ENCODE peak calls at places on chromosomes 4 and X, in seven cellular contexts. U is mammary epithelial cell; Q is body of pancreas; E is cardiac muscle cell; Y is CD4-positive, CD25-positive, alpha-beta regulatory T cell; Z is GM23248; W is heart left ventricle. T is an unnamed sample. For H3K36me3 and H3K27me3, the result is how much of the 10 kb centered on the place peaks cover.

GRCh38 chr4:42568610-42569207 is 88.2 kb downstream of the ATP8A1 start:
- DNase-seq in W (peak), Z (peak), Y (peak), U (peak), Q (peak), E (peak), T (peak)

GRCh38 chrX:31499120-31499519 is 427.3 kb upstream of the FTHL17 start:
- DNase-seq in Q (no peak), Y (no peak), U (peak), E (no peak), W (no peak), Z (peak), T (no peak)

GRCh38 chrX:119753639-119754257 is 4.6 kb upstream of the SOWAHD start:
- DNase-seq in Z (peak), U (no peak), Q (no peak), W (no peak), Y (peak), E (peak), T (peak)

GRCh38 chr4:173039617-173040176 is 128.9 kb upstream of the GALNT7 start:
- DNase-seq in Y (no peak), Z (no peak), E (no peak), U (no peak), Q (no peak), W (no peak), T (no peak)

GRCh38 chr4:90443231-90443630 is 316.0 kb downstream of the CCSER1 start:
- DNase-seq in U (peak), E (no peak), Q (no peak), W (no peak), Y (no peak), Z (no peak), T (no peak)

GRCh38 chrX:44873415-44874270 is 655 bp downstream of the KDM6A start:
- DNase-seq in Q (peak), E (peak), U (peak), W (peak), Z (peak), Y (peak), T (peak)

GRCh38 chr4:56937262-56937661 is 29.6 kb downstream of the REST start:
- DNase-seq in Y (no peak), Q (no peak), U (peak), E (no peak), Z (peak), W (no peak), T (peak)

GRCh38 chrX:77640702-77641101 is 145.3 kb downstream of the ATRX start:
- DNase-seq in Z (no peak), Q (no peak), E (no peak), W (no peak), Y (no peak), U (no peak), T (peak)

GRCh38 chr4:66906314-66906713 is 639.0 kb downstream of the CENPC start:
- DNase-seq in Q (no peak), E (peak), W (no peak), Y (no peak), Z (no peak), U (no peak), T (no peak)

GRCh38 chr4:825063-825968 is 613 bp downstream of the CPLX1 start:
- DNase-seq in Y (peak), E (peak), Z (peak), U (no peak), Q (no peak), W (no peak), T (peak)

GRCh38 chr4:146545102-146545501 is 23.4 kb upstream of the SLC10A7 start:
- DNase-seq in U (peak), Z (peak), E (peak), W (no peak), Y (no peak), Q (no peak), T (no peak)

GRCh38 chrX:136768469-136769084 is 12.2 kb downstream of the ARHGEF6 start:
- DNase-seq in U (peak), W (peak), Y (no peak), Z (peak), E (no peak), Q (peak), T (peak)

GRCh38 chr4:20266215-20267082 is 14.7 kb downstream of the SLIT2 start:
- DNase-seq in W (no peak), Z (peak), U (no peak), E (no peak), Q (no peak), Y (no peak), T (peak)

GRCh38 chr4:142703694-142704309 is 142.3 kb downstream of the INPP4B start:
- DNase-seq in E (no peak), Z (no peak), U (peak), W (no peak), Y (peak), Q (no peak), T (no peak)

GRCh38 chr4:182730791-182731190 is 186.4 kb downstream of the DCTD start:
- DNase-seq in W (no peak), U (no peak), Q (no peak), E (no peak), Z (no peak), Y (no peak), T (no peak)

GRCh38 chr4:77930154-77930553 is 67.5 kb downstream of the MRPL1 start:
- DNase-seq in E (no peak), Y (no peak), W (no peak), U (no peak), Q (no peak), Z (no peak), T (no peak)

GRCh38 chr4:151850751-151851150 is 89.9 kb upstream of the GATB start:
- DNase-seq in W (no peak), U (peak), E (no peak), Z (peak), Q (no peak), Y (no peak), T (no peak)

GRCh38 chrX:69024931-69025330 is 140.3 kb downstream of the PJA1 start:
- DNase-seq in W (peak), E (peak), U (peak), Q (peak), Y (no peak), Z (peak), T (peak)

GRCh38 chr4:156390599-156391296 is 437.1 kb upstream of the CTSO start:
- DNase-seq in E (no peak), Y (no peak), W (no peak), U (no peak), Q (no peak), Z (peak), T (no peak)

GRCh38 chr4:129578336-129578735 is 482.4 kb downstream of the C4orf33 start:
- DNase-seq in Z (no peak), W (no peak), Q (no peak), Y (no peak), U (no peak), E (no peak), T (no peak)

GRCh38 chr4:75555294-75556164 is at the start of gene ODAPH:
- DNase-seq in E (no peak), Q (no peak), Z (peak), Y (no peak), W (no peak), U (peak), T (peak)

GRCh38 chr4:147782087-147782781 is 50.3 kb downstream of the ARHGAP10 start:
- DNase-seq in U (no peak), Q (no peak), Y (no peak), E (no peak), W (no peak), Z (peak), T (no peak)

GRCh38 chr4:148831945-148832344 is 389.7 kb upstream of the NR3C2 start:
- DNase-seq in W (no peak), Q (no peak), Y (no peak), Z (peak), U (peak), E (no peak), T (peak)

GRCh38 chr4:38693531-38693930 is 29.5 kb downstream of the KLF3 start:
- DNase-seq in W (no peak), Z (no peak), Q (no peak), U (no peak), E (no peak), Y (no peak), T (no peak)
- H3K36me3 ChIP-seq in W (half or more), Z (half or more), Q (half or more), U (half or more), E (under half), Y (half or more), T (half or more)

GRCh38 chrX:100647739-100648138 is 3.7 kb downstream of the SRPX2 start:
- DNase-seq in Y (no peak), E (no peak), W (no peak), Q (no peak), Z (peak), U (no peak), T (peak)
- H3K27me3 ChIP-seq in Y (under half), E (under half), W (under half), Q (under half), Z (under half), U (under half), T (under half)

GRCh38 chr4:39302901-39303300 is 63.3 kb downstream of the RFC1 start:
- DNase-seq in Z (no peak), U (no peak), E (no peak), Y (no peak), Q (no peak), W (no peak), T (no peak)

GRCh38 chr4:39304651-39305050 is 61.5 kb downstream of the RFC1 start:
- DNase-seq in Q (no peak), Z (no peak), Y (no peak), E (no peak), U (no peak), W (no peak), T (no peak)

GRCh38 chr4:39305902-39306677 is 60.1 kb downstream of the RFC1 start:
- DNase-seq in W (no peak), Q (peak), E (no peak), U (no peak), Y (no peak), Z (no peak), T (no peak)

GRCh38 chr4:39308576-39308975 is 57.6 kb downstream of the RFC1 start:
- DNase-seq in Y (no peak), Z (no peak), W (peak), E (no peak), Q (no peak), U (no peak), T (no peak)

GRCh38 chr4:39303871-39304270 is 62.3 kb downstream of the RFC1 start:
- DNase-seq in Z (no peak), U (no peak), Y (no peak), Q (no peak), W (no peak), E (no peak), T (no peak)
- H3K36me3 ChIP-seq in Z (under half), U (under half), Y (half or more), Q (under half), W (half or more), E (half or more), T (under half)

DNA sequence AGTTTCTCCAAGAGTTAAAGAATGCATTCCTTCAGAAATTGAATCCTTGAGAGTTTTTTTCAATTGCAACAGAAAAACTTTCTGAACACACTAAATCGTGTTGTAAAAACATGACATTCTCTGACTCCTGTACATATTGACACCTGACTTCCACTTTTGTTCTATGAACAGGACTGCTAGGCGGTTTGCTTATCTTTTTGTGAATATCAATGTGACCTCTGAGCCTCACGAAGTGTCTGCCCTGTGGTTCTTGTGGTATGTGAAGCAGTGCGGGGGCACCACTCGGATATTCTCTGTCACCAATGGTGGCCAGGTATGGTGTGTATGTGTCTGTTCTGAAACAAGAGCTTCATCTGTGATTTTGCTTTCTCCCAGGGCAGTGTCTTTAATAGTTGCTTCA is 71.9 kb downstream of the MAOA start:
- DNase-seq in Q (no peak), Y (no peak), U (no peak), Z (no peak), E (no peak), W (no peak), T (no peak)
- H3K27me3 ChIP-seq in Q (under half), Y (under half), U (under half), Z (under half), E (under half), W (under half), T (under half)